ENCODE peak calls at places on chromosomes 12 and 14, in five cellular contexts. M is cardiac muscle cell; F is stimulated activated CD8-positive, alpha-beta memory T cell treated with anti-CD3 and anti-CD28 coated beads, Interleukin-2, amount 100 ng/mL, for 48 hours; P is upper lobe of right lung; C is K562. G is an unnamed sample.

GRCh38 chr12:54328595-54329337 is 3.8 kb downstream of the COPZ1 start:
- DNase-seq in M (no peak), C (no peak), P (no peak), F (no peak), G (no peak)

GRCh38 chr12:38417101-38417500 is 100.5 kb downstream of the ALG10B start:
- DNase-seq in M (no peak), C (no peak), P (no peak), F (no peak), G (no peak)

GRCh38 chr12:66708704-66709443 is 30.0 kb upstream of the GRIP1 start:
- DNase-seq in C (no peak), P (no peak), M (peak), F (no peak), G (no peak)

GRCh38 chr12:128755565-128755964 is 68.2 kb downstream of the SLC15A4 start:
- DNase-seq in M (no peak), F (no peak), C (peak), P (no peak), G (no peak)

GRCh38 chr12:8577879-8578278 is 34.8 kb downstream of the AICDA start:
- DNase-seq in P (no peak), C (no peak), M (no peak), F (no peak), G (no peak)

GRCh38 chr14:103332143-103332919 is 1.7 kb upstream of the EIF5 start:
- DNase-seq in C (no peak), F (no peak), P (no peak), M (no peak), G (no peak)

GRCh38 chr12:42798811-42799438 is 209.4 kb upstream of the PRICKLE1 start:
- DNase-seq in M (peak), P (no peak), F (no peak), C (no peak), G (no peak)

GRCh38 chr14:105250008-105250366 is 1.7 kb downstream of the BTBD6 start:
- DNase-seq in C (no peak), F (no peak), P (no peak), M (no peak), G (no peak)

GRCh38 chr12:24854908-24855307 is 94.0 kb downstream of the BCAT1 start:
- DNase-seq in C (no peak), F (no peak), P (no peak), M (peak), G (no peak)

GRCh38 chr12:26431211-26431610 is 235.8 kb downstream of the SSPN start:
- DNase-seq in F (no peak), M (no peak), C (no peak), P (no peak), G (no peak)

GRCh38 chr12:113858828-113859386 is 107.2 kb downstream of the RBM19 start:
- DNase-seq in M (no peak), F (no peak), P (no peak), C (no peak), G (no peak)

GRCh38 chr12:45388545-45388944 is 172.7 kb downstream of the ANO6 start:
- DNase-seq in C (no peak), P (no peak), F (no peak), M (peak), G (no peak)

GRCh38 chr14:99875421-99875820 is 82.2 kb downstream of the EML1 start:
- DNase-seq in C (no peak), F (no peak), P (no peak), M (no peak), G (no peak)

GRCh38 chr14:78314484-78314883 is 144.3 kb downstream of the NRXN3 start:
- DNase-seq in P (no peak), C (no peak), F (no peak), M (no peak), G (no peak)

GRCh38 chr14:39310071-39310470 is 76.4 kb downstream of the MIA2 start:
- DNase-seq in C (no peak), F (no peak), M (no peak), P (no peak), G (no peak)